ENCODE peak calls at places on chromosomes 4 and X, in five cellular contexts. C, X, H, S and P are unnamed samples.

GRCh38 chrX:38277802-38278201 is 49.5 kb downstream of the RPGR start:
- DNase-seq in C (no peak), X (no peak), H (no peak), S (no peak), P (no peak)

GRCh38 chr4:21090098-21090666 is 389.9 kb downstream of the PACRGL start:
- DNase-seq in C (no peak), X (no peak), H (no peak), S (no peak), P (no peak)

GRCh38 chr4:81565137-81565870 is 93.6 kb upstream of the RASGEF1B start:
- DNase-seq in C (peak), X (peak), H (peak), S (peak), P (peak)

GRCh38 chr4:2259541-2260267 is 2.2 kb downstream of the MXD4 start:
- DNase-seq in C (peak), X (no peak), H (peak), S (peak), P (no peak)

GRCh38 chrX:108464604-108465003 is 25.0 kb downstream of the COL4A5 start:
- DNase-seq in C (no peak), X (peak), H (no peak), S (no peak), P (no peak)

GRCh38 chrX:29308726-29309125 is 721.5 kb downstream of the IL1RAPL1 start:
- DNase-seq in C (no peak), X (no peak), H (no peak), S (no peak), P (no peak)

GRCh38 chrX:72081605-72082320 is 50.0 kb downstream of the RTL5 start:
- DNase-seq in C (no peak), X (no peak), H (no peak), S (no peak), P (no peak)

GRCh38 chr4:163548481-163549243 is 54.2 kb downstream of the TMA16 start:
- DNase-seq in C (no peak), X (peak), H (no peak), S (no peak), P (no peak)

GRCh38 chr4:157781361-157781760 is 391.5 kb downstream of the GASK1B start:
- DNase-seq in C (no peak), X (no peak), H (no peak), S (no peak), P (no peak)

GRCh38 chr4:109433281-109434006 is at the start of gene SEC24B:
- DNase-seq in C (peak), X (peak), H (peak), S (peak), P (peak)

GRCh38 chr4:121977251-121978168 is 25.6 kb upstream of the TRPC3 start:
- DNase-seq in C (no peak), X (no peak), H (no peak), S (no peak), P (no peak)

GRCh38 chr4:38620527-38620926 is 43.5 kb upstream of the KLF3 start:
- DNase-seq in C (no peak), X (no peak), H (no peak), S (no peak), P (no peak)
- H3K27ac ChIP-seq in C (no peak), X (no peak), H (no peak), S (no peak), P (no peak)

GRCh38 chr4:113145519-113146291 is 96.3 kb downstream of the ANK2 start:
- DNase-seq in C (peak), X (no peak), H (no peak), S (peak), P (peak)
- H3K4me3 ChIP-seq in C (no peak), X (no peak), H (peak), S (peak), P (peak)

DNA sequence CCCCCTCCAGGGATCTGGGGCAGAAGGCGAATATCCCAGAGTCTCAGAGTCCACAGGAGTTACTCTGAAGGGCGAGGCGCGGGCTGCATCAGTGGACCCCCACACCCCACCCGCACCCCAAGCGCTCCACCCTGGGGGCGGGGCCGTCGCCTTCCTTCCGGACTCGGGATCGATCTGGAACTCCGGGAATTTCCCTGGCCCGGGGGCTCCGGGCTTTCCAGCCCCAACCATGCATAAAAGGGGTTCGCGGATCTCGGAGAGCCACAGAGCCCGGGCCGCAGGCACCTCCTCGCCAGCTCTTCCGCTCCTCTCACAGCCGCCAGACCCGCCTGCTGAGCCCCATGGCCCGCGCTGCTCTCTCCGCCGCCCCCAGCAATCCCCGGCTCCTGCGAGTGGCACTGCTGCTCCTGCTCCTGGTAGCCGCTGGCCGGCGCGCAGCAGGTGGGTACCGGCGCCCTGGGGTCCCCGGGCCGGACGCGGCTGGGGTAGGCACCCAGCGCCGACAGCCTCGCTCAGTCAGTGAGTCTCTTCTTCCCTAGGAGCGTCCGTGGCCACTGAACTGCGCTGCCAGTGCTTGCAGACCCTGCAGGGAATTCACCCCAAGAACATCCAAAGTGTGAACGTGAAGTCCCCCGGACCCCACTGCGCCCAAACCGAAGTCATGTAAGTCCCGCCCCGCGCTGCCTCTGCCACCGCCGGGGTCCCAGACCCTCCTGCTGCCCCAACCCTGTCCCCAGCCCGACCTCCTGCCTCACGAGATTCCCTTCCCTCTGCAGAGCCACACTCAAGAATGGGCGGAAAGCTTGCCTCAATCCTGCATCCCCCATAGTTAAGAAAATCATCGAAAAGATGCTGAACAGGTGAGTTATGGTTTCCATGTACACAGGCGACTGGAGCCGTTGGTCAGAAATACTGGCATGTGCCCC is at the start of gene CXCL1:
- DNase-seq in C (no peak), X (peak), H (no peak), S (peak), P (peak)
- TF ChIP-seq CTCF in C (no peak), X (no peak), H (no peak), S (no peak), P (no peak)

GRCh38 chr4:101018836-101019235 is 328.5 kb downstream of the PPP3CA start:
- DNase-seq in C (no peak), X (no peak), H (no peak), S (no peak), P (no peak)

GRCh38 chr4:101022151-101023024 is 324.9 kb downstream of the PPP3CA start:
- DNase-seq in C (no peak), X (peak), H (no peak), S (no peak), P (no peak)

GRCh38 chr4:101019941-101020401 is 327.4 kb downstream of the PPP3CA start:
- DNase-seq in C (no peak), X (peak), H (no peak), S (no peak), P (no peak)

GRCh38 chr4:101020956-101021355 is 326.4 kb downstream of the PPP3CA start:
- DNase-seq in C (no peak), X (peak), H (no peak), S (no peak), P (no peak)

GRCh38 chr4:101019313-101019712 is 328.0 kb downstream of the PPP3CA start:
- DNase-seq in C (no peak), X (no peak), H (no peak), S (no peak), P (no peak)
- H3K27ac ChIP-seq in C (no peak), X (no peak), H (no peak), S (no peak), P (no peak)

DNA sequence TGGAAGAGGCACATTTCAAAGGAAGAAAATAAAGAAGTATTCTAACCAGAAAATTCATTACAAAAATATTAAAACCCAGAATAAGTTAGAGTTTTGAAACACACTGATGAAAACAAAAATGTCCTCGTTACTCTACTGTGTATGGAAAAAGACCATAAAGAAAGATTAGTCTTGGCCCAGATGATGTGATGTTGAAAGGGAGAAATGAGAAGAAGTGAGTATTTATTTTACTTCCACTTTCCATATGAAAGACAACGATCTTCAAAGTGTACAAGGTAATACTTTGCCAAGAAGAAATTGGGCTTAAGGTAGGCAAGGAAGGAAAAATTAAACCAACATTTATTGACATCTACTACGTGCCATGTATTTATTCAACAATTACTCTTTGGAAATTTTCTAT is 48.6 kb upstream of the EMCN start:
- DNase-seq in C (no peak), X (no peak), H (no peak), S (no peak), P (no peak)
- H3K4me3 ChIP-seq in C (no peak), X (no peak), H (no peak), S (no peak), P (no peak)

GRCh38 chr4:77893451-77893850 is 30.8 kb downstream of the MRPL1 start:
- DNase-seq in C (no peak), X (no peak), H (no peak), S (no peak), P (no peak)
- TF ChIP-seq CTCF in C (no peak), X (no peak), H (no peak), S (no peak), P (no peak)

GRCh38 chr4:105113800-105114199 is 32.9 kb upstream of the TET2 start:
- DNase-seq in C (no peak), X (peak), H (no peak), S (no peak), P (no peak)
- H3K27ac ChIP-seq in C (no peak), X (no peak), H (no peak), S (no peak), P (no peak)

GRCh38 chr4:185018834-185019450 is 652 bp downstream of the HELT start:
- DNase-seq in C (no peak), X (no peak), H (no peak), S (no peak), P (no peak)
- H3K4me3 ChIP-seq in C (no peak), X (no peak), H (no peak), S (peak), P (peak)